ENCODE peak calls at places on chromosome 1, in six cellular contexts. V is EL, P is LoVo, Q is WTC11, R is sigmoid colon, H is fibroblast of gingiva. M is an unnamed sample.

GRCh38 chr1:77395051-77395450 is 113.2 kb downstream of the AK5 start:
- DNase-seq in V (no peak), P (no peak), Q (no peak), R (no peak), H (no peak), M (no peak)

GRCh38 chr1:234978397-234979291 is 150.0 kb downstream of the TOMM20 start:
- DNase-seq in V (peak), P (peak), Q (no peak), R (peak), H (peak), M (no peak)

GRCh38 chr1:183022202-183023145 is 746 bp upstream of the LAMC1 start:
- DNase-seq in V (peak), P (peak), Q (peak), R (peak), H (peak), M (peak)

GRCh38 chr1:41354956-41355355 is 6.3 kb upstream of the FOXO6 start:
- DNase-seq in V (no peak), P (no peak), Q (peak), R (no peak), H (no peak), M (no peak)

GRCh38 chr1:61463220-61463619 is 261.7 kb downstream of the TM2D1 start:
- DNase-seq in V (no peak), P (no peak), Q (no peak), R (no peak), H (no peak), M (no peak)

GRCh38 chr1:20102875-20103274 is 16.5 kb downstream of the PLA2G2D start:
- DNase-seq in V (peak), P (no peak), Q (no peak), R (no peak), H (peak), M (no peak)

GRCh38 chr1:153610334-153611023 is 2.5 kb downstream of the S100A16 start:
- DNase-seq in V (peak), P (peak), Q (no peak), R (no peak), H (no peak), M (no peak)

GRCh38 chr1:162207862-162208261 is 138.4 kb downstream of the NOS1AP start:
- DNase-seq in V (no peak), P (no peak), Q (no peak), R (no peak), H (no peak), M (no peak)